ENCODE peak calls at places on chromosomes 11 and 22, in nine cellular contexts. C, Y, E, L, O, A, N, I and W are unnamed samples.
A peak's percentile ranks its signal among the peaks of the same experiment; 100 is the strongest.

GRCh38 chr11:5611627-5612026 is 13.2 kb upstream of the TRIM34 start:
- DNase-seq in C (no peak), Y (no peak), E (peak; percentile 38), L (no peak), O (no peak), A (no peak), N (no peak), I (peak; percentile 17), W (no peak)

GRCh38 chr11:2968501-2968900 is 23.6 kb downstream of the NAP1L4 start:
- DNase-seq in C (no peak), Y (no peak), E (no peak), L (no peak), O (no peak), A (no peak), N (no peak), I (no peak), W (no peak)

GRCh38 chr11:6992457-6993431 is 27.4 kb downstream of the ZNF214 start:
- DNase-seq in C (no peak), Y (peak; percentile 3), E (no peak), L (peak; percentile 68), O (no peak), A (no peak), N (peak; percentile 94), I (no peak), W (no peak)

GRCh38 chr22:43207849-43208702 is 21.1 kb upstream of the TTLL12 start:
- DNase-seq in C (no peak), Y (no peak), E (no peak), L (no peak), O (no peak), A (no peak), N (no peak), I (no peak), W (no peak)

GRCh38 chr11:19196458-19196857 is 5.3 kb downstream of the CSRP3 start:
- DNase-seq in C (no peak), Y (no peak), E (peak; percentile 48), L (no peak), O (no peak), A (no peak), N (no peak), I (no peak), W (no peak)

GRCh38 chr22:45318168-45318557 is 8.4 kb downstream of the FAM118A start:
- DNase-seq in C (no peak), Y (peak; percentile 56), E (no peak), L (peak; percentile 97), O (peak; percentile 88), A (no peak), N (peak; percentile 98), I (peak; percentile 75), W (peak; percentile 86)

GRCh38 chr11:9302448-9302847 is 11.9 kb downstream of the TMEM41B start:
- DNase-seq in C (no peak), Y (peak; percentile 11), E (no peak), L (no peak), O (no peak), A (no peak), N (peak; percentile 47), I (no peak), W (no peak)

GRCh38 chr11:17596711-17597110 is 49.7 kb downstream of the OTOG start:
- DNase-seq in C (no peak), Y (no peak), E (no peak), L (no peak), O (peak; percentile 33), A (no peak), N (no peak), I (no peak), W (no peak)

GRCh38 chr11:75800136-75800675 is 14.8 kb upstream of the UVRAG start:
- DNase-seq in C (no peak), Y (no peak), E (no peak), L (no peak), O (no peak), A (no peak), N (no peak), I (no peak), W (no peak)

GRCh38 chr22:24426859-24427499 is 420 bp upstream of the ADORA2A start:
- DNase-seq in C (no peak), Y (no peak), E (no peak), L (no peak), O (no peak), A (no peak), N (no peak), I (no peak), W (no peak)

GRCh38 chr22:34800265-34800664 is 265.7 kb upstream of the ISX start:
- DNase-seq in C (no peak), Y (peak; percentile 11), E (no peak), L (no peak), O (no peak), A (no peak), N (no peak), I (no peak), W (no peak)

GRCh38 chr11:75270896-75271415 is 30.4 kb downstream of the TPBGL start:
- DNase-seq in C (peak; percentile 7), Y (no peak), E (peak; percentile 37), L (no peak), O (peak; percentile 42), A (no peak), N (peak; percentile 23), I (peak; percentile 41), W (no peak)

GRCh38 chr22:30245985-30246901 is at the start of gene LIF:
- DNase-seq in C (no peak), Y (no peak), E (no peak), L (peak; percentile 69), O (no peak), A (no peak), N (peak; percentile 74), I (peak; percentile 60), W (no peak)

GRCh38 chr22:28882878-28883656 is at the start of gene ZNRF3:
- DNase-seq in C (peak; percentile 97), Y (peak; percentile 75), E (peak; percentile 90), L (peak; percentile 97), O (peak; percentile 97), A (peak; percentile 92), N (peak; percentile 94), I (peak; percentile 97), W (peak; percentile 81)

GRCh38 chr11:76148941-76149613 is 57.2 kb downstream of the WNT11 start:
- DNase-seq in C (peak; percentile 39), Y (no peak), E (no peak), L (no peak), O (no peak), A (no peak), N (no peak), I (no peak), W (peak; percentile 28)

GRCh38 chr11:101224221-101224620 is 94.6 kb upstream of the PGR start:
- DNase-seq in C (no peak), Y (no peak), E (no peak), L (no peak), O (no peak), A (no peak), N (no peak), I (no peak), W (no peak)

GRCh38 chr22:27212617-27213177 is 555.3 kb downstream of the MIAT start:
- DNase-seq in C (no peak), Y (no peak), E (peak; percentile 88), L (peak; percentile 100), O (peak; percentile 75), A (no peak), N (peak; percentile 100), I (peak; percentile 37), W (no peak)

GRCh38 chr11:102614485-102614884 is 10.6 kb downstream of the MMP20 start:
- DNase-seq in C (no peak), Y (no peak), E (peak; percentile 52), L (no peak), O (no peak), A (no peak), N (no peak), I (no peak), W (no peak)

GRCh38 chr11:73055655-73056354 is 86.3 kb downstream of the FCHSD2 start:
- DNase-seq in C (no peak), Y (no peak), E (no peak), L (no peak), O (no peak), A (no peak), N (no peak), I (no peak), W (no peak)

GRCh38 chr22:23119492-23120414 is 22.0 kb downstream of the RSPH14 start:
- DNase-seq in C (no peak), Y (no peak), E (no peak), L (no peak), O (no peak), A (no peak), N (no peak), I (no peak), W (no peak)

GRCh38 chr11:91773090-91773489 is 451.5 kb upstream of the FAT3 start:
- DNase-seq in C (no peak), Y (no peak), E (peak; percentile 29), L (peak; percentile 11), O (no peak), A (no peak), N (no peak), I (peak; percentile 53), W (no peak)

GRCh38 chr11:120133216-120134105 is 4.5 kb downstream of the TRIM29 start:
- DNase-seq in C (no peak), Y (no peak), E (no peak), L (no peak), O (peak; percentile 45), A (no peak), N (no peak), I (no peak), W (no peak)

GRCh38 chr22:43244385-43244784 is 57.5 kb upstream of the TTLL12 start:
- DNase-seq in C (no peak), Y (no peak), E (no peak), L (no peak), O (no peak), A (no peak), N (no peak), I (no peak), W (no peak)

GRCh38 chr11:19980957-19981669 is 179.2 kb downstream of the DBX1 start:
- DNase-seq in C (no peak), Y (no peak), E (peak; percentile 27), L (peak; percentile 74), O (no peak), A (no peak), N (peak; percentile 73), I (no peak), W (no peak)

GRCh38 chr11:95135155-95135554 is 45.5 kb downstream of the ENDOD1 start:
- DNase-seq in C (no peak), Y (no peak), E (no peak), L (peak; percentile 64), O (no peak), A (no peak), N (no peak), I (no peak), W (no peak)

GRCh38 chr11:10233581-10233980 is 60.4 kb downstream of the SBF2 start:
- DNase-seq in C (no peak), Y (peak; percentile 73), E (no peak), L (peak; percentile 66), O (no peak), A (no peak), N (peak; percentile 87), I (no peak), W (no peak)

GRCh38 chr11:65204143-65204542 is 22.4 kb downstream of the CAPN1 start:
- DNase-seq in C (no peak), Y (no peak), E (no peak), L (no peak), O (peak; percentile 25), A (no peak), N (no peak), I (no peak), W (no peak)

GRCh38 chr11:5639953-5640352 is 15.2 kb downstream of the TRIM34 start:
- DNase-seq in C (no peak), Y (no peak), E (no peak), L (no peak), O (no peak), A (no peak), N (no peak), I (no peak), W (no peak)

GRCh38 chr11:84316866-84317560 is 1030.8 kb upstream of the CCDC90B start:
- DNase-seq in C (no peak), Y (peak; percentile 13), E (no peak), L (peak; percentile 35), O (no peak), A (peak; percentile 21), N (peak; percentile 59), I (peak; percentile 37), W (no peak)

GRCh38 chr11:45079075-45079444 is 67.4 kb upstream of the PRDM11 start:
- DNase-seq in C (no peak), Y (no peak), E (no peak), L (no peak), O (no peak), A (no peak), N (no peak), I (peak; percentile 62), W (no peak)